ENCODE peak calls at places on chromosomes 13 and 19, in four cellular contexts. J, G, Y and U are unnamed samples.

GRCh38 chr19:3798137-3798536 is 12.0 kb upstream of the MATK start:
- DNase-seq in J (no peak), G (no peak), Y (no peak), U (no peak)

GRCh38 chr13:109610517-109610916 is 175.9 kb downstream of the IRS2 start:
- DNase-seq in J (peak; percentile 11), G (peak; percentile 13), Y (no peak), U (peak; percentile 51)

GRCh38 chr13:19618925-19619324 is 14.5 kb upstream of the MPHOSPH8 start:
- DNase-seq in J (peak; percentile 49), G (peak; percentile 31), Y (peak; percentile 79), U (no peak)

GRCh38 chr19:54011507-54012211 is 20.2 kb downstream of the CACNG6 start:
- DNase-seq in J (no peak), G (no peak), Y (no peak), U (no peak)

GRCh38 chr13:66405908-66406802 is 824.0 kb downstream of the PCDH9 start:
- DNase-seq in J (no peak), G (no peak), Y (no peak), U (no peak)

GRCh38 chr19:4684312-4685095 is 14.4 kb upstream of the MYDGF start:
- DNase-seq in J (no peak), G (no peak), Y (no peak), U (no peak)

GRCh38 chr19:53553865-53554791 is 16.2 kb downstream of the ZNF331 start:
- DNase-seq in J (peak; percentile 89), G (no peak), Y (no peak), U (peak; percentile 48)

GRCh38 chr19:2549701-2550191 is 73.8 kb downstream of the GADD45B start:
- DNase-seq in J (no peak), G (no peak), Y (no peak), U (no peak)

GRCh38 chr19:18290250-18291018 is 9.0 kb upstream of the JUND start:
- DNase-seq in J (no peak), G (peak; percentile 70), Y (no peak), U (peak; percentile 79)

GRCh38 chr13:114112231-114112825 is 20.1 kb downstream of the RASA3 start:
- DNase-seq in J (peak; percentile 53), G (no peak), Y (no peak), U (no peak)

GRCh38 chr13:96020155-96020575 is 33.0 kb downstream of the UGGT2 start:
- DNase-seq in J (peak; percentile 56), G (peak; percentile 56), Y (peak; percentile 75), U (peak; percentile 58)

GRCh38 chr13:21344662-21345176 is 114.4 kb downstream of the ZDHHC20 start:
- DNase-seq in J (no peak), G (no peak), Y (no peak), U (peak; percentile 72)

DNA sequence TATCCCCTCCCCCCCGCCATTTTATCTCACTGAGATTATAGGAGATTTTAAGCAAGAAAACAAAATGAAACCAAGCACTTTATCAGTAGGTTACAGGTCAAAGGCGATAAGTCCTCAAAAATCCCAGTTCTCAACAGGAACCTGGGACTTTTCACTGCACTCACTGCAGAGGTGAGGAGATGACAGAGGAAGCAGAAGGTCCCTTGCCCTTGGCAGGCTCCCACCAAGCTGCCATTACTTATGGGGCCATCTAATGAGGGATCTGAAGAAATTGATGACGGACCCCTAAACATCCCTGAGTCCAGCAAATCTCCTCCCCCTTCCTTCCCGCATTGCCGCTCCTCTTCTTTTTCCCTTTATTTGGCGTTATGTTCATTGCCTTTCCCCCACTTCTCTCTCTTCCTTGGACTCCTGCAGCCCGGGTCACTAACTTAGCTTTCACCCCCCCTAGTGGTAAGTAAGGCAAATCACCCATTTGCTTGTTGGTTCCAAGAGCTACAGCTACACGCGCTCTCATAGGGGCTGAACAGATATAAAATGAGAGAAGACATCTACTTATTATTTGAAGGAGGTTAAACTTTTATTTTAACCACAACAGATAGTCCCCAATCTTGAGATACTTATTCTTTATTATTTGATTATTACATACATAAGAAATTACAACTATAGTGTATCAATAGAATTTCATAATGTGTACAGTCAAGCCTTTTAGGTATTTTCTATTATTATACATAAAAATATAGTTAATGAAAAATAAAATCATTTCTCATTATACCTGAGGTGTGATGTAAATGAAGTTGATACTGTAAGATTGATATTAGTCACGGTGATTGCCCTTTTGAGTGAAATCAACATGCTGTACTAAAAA is 52.0 kb upstream of the ARGLU1 start:
- DNase-seq in J (peak; percentile 70), G (peak; percentile 36), Y (peak; percentile 40), U (peak; percentile 70)
- TF ChIP-seq GABPA in J (no peak), G (no peak), Y (no peak), U (no peak)

DNA sequence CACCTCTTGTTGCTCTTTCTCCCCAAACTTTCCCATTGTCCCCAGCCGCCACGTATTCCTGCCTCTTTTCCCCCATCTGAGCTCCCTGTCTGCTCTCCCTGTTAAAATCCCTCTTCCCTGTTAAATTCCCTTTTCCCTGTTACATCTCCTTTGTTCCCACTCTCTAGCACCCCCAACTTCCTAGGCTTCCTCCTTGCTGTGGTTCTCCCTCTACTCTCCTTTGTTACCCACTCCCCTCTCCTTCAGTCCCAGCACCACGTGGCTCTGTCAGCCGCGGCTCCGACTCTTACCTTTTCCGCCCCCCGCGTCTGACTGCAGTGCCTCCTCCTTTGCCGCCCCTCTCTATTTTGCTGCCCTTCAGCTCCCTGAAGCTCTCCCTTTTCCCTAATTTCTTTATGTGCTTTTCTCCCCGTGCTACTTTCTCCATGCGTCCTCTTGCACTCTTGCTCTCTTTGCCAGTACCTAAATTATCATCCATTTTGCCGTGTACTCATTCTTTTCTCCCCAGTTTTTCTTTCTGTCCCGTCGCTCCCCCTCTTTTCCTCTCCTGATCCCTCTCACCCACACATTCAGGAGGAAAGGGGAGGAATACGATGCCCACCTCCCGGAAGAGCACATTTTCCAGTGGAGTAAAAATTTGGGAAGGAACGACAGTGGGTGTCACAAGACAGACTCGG is 986 bp downstream of the ZNF616 start:
- DNase-seq in J (peak; percentile 61), G (peak; percentile 69), Y (peak; percentile 34), U (peak; percentile 51)
- TF ChIP-seq REST in J (no peak), G (no peak), Y (no peak), U (peak; percentile 54)

DNA sequence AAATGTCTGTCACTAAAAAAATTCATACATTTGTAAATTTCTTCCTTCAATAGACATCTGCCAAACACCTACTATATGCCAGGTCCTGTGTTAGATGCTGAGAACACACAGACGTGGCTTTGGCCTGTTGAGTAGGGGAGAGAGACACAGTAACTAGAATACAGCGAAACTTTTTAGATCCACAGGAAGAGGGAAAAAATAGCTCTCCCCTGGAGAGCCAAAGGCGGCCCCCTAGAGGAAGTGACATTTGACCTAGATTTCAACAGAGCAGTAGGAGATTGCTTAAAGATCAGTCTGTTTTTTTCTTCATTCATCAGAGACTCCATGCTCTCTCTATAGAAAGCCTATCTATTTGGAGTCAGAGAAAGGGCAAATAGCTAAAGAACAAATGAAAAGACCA is 11.3 kb downstream of the LCP1 start:
- DNase-seq in J (no peak), G (no peak), Y (peak; percentile 10), U (peak; percentile 54)
- TF ChIP-seq POLR2AphosphoS5 in J (no peak), G (no peak), Y (no peak), U (no peak)

GRCh38 chr13:60148918-60149317 is 14.8 kb downstream of the DIAPH3 start:
- DNase-seq in J (no peak), G (no peak), Y (no peak), U (no peak)
- TF ChIP-seq GABPA in J (no peak), G (no peak), Y (no peak), U (no peak)

DNA sequence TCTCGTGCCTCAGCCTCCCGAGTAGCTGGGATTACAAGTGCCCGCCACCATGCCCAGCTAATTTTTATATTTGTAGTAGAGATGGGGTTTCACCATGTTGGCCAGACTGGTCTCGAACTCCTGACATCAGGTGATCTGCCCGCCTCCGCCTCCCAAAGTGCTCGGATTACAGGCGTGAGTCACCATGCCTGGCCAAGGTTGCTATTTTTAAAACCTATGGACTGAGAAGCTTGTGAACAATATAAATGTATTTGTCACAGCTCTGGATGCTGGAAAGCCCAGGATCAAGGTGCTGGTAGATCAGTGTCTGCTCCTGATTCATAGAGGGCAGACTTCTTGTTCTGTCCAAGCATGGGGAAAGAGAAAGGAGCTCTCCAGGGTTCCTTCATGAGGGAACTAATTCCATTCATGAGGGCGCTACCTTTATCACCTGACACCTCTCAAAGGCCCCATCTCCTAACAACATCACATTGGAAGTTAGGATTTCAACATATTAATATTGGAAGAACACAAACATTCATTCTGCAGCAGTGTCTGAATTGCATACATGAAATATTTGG is 16.1 kb downstream of the CARD8 start:
- DNase-seq in J (no peak), G (peak; percentile 15), Y (no peak), U (no peak)
- TF ChIP-seq REST in J (peak; percentile 69), G (no peak), Y (no peak), U (no peak)

DNA sequence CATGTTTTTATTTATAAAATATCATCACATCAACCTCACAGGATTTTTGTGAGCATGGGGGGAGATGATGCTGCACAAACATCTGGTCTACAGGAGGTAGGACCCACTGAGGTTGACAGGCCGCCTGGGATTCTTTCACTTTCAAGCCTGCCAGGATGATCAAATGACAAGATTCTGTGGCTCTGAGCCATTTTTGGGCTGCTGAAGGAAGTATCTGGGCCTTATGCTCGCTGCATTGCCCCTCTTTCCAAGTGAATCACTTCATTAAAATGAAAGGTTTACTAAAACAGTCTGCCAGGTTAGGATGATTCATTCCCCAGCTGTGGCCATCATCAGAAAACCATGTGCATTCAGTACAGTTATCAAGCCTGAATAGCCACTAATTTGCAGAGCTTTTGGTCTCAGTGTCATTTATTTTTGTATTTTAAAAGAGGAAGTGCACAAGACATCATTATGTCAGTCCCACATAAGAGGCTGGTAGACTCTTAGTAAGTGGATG is 34.4 kb downstream of the STARD13 start:
- DNase-seq in J (peak; percentile 54), G (no peak), Y (no peak), U (no peak)
- TF ChIP-seq POLR2AphosphoS5 in J (peak; percentile 91), G (no peak), Y (no peak), U (no peak)

DNA sequence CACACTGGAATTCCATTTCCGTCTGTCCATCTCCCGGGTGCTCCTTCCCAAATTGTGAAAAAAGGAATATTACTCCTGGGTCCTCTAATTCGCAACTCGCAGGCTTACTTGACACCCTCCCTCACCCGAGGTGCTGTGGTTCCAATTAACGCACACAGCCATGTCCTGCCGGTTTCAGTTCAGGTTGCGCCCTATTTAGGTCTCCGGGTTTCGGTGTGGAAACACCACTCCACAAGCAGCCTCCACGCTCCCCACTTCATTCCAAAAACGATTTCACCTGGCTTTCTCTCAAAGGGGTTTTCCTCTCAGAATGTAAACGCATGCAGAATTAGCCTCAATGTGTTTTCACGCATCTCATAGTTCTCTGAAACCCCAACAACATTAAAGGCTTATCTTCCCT is 37.9 kb downstream of the NAXD start:
- DNase-seq in J (no peak), G (no peak), Y (no peak), U (no peak)
- TF ChIP-seq GABPA in J (no peak), G (no peak), Y (no peak), U (no peak)

GRCh38 chr19:44207126-44207803 is 5.1 kb upstream of the ZNF227 start:
- DNase-seq in J (peak; percentile 91), G (peak; percentile 94), Y (peak; percentile 94), U (peak; percentile 95)
- TF ChIP-seq REST in J (no peak), G (no peak), Y (no peak), U (peak; percentile 37)

GRCh38 chr13:42405665-42406390 is 133.9 kb downstream of the AKAP11 start:
- DNase-seq in J (no peak), G (no peak), Y (no peak), U (no peak)
- TF ChIP-seq POLR2AphosphoS5 in J (no peak), G (no peak), Y (no peak), U (no peak)